ENCODE peak calls at places on chromosomes 12 and 14, in six cellular contexts. One of them, this sample, is unnamed.

GRCh38 chr12:82124711-82125110 is 233.5 kb downstream of the CCDC59 start:
- DNase-seq in chondrocyte: no peak
- DNase-seq in endothelial cell: no peak
- DNase-seq in psoas muscle: no peak
- DNase-seq in ovary: no peak
- DNase-seq in astrocyte of the spinal cord: peak
- DNase-seq in this sample: peak

GRCh38 chr12:51884676-51885229 is 3.1 kb upstream of the ANKRD33 start:
- DNase-seq in chondrocyte: peak
- DNase-seq in endothelial cell: no peak
- DNase-seq in psoas muscle: no peak
- DNase-seq in ovary: no peak
- DNase-seq in astrocyte of the spinal cord: no peak
- DNase-seq in this sample: peak

GRCh38 chr12:26274441-26275312 is 79.3 kb downstream of the SSPN start:
- DNase-seq in chondrocyte: no peak
- DNase-seq in endothelial cell: no peak
- DNase-seq in psoas muscle: peak
- DNase-seq in ovary: peak
- DNase-seq in astrocyte of the spinal cord: peak
- DNase-seq in this sample: peak

GRCh38 chr12:125140918-125141573 is 75.8 kb downstream of the AACS start:
- DNase-seq in chondrocyte: no peak
- DNase-seq in endothelial cell: no peak
- DNase-seq in psoas muscle: no peak
- DNase-seq in ovary: no peak
- DNase-seq in astrocyte of the spinal cord: peak
- DNase-seq in this sample: peak

GRCh38 chr12:110199360-110200123 is 75.4 kb downstream of the IFT81 start:
- DNase-seq in chondrocyte: no peak
- DNase-seq in endothelial cell: peak
- DNase-seq in psoas muscle: no peak
- DNase-seq in ovary: no peak
- DNase-seq in astrocyte of the spinal cord: peak
- DNase-seq in this sample: peak

GRCh38 chr14:104349950-104350349 is 211.6 kb downstream of the KIF26A start:
- DNase-seq in chondrocyte: no peak
- DNase-seq in endothelial cell: no peak
- DNase-seq in psoas muscle: no peak
- DNase-seq in ovary: peak
- DNase-seq in astrocyte of the spinal cord: no peak
- DNase-seq in this sample: no peak

GRCh38 chr14:92253381-92253894 is 69.5 kb upstream of the SLC24A4 start:
- DNase-seq in chondrocyte: no peak
- DNase-seq in endothelial cell: no peak
- DNase-seq in psoas muscle: no peak
- DNase-seq in ovary: no peak
- DNase-seq in astrocyte of the spinal cord: no peak
- DNase-seq in this sample: no peak

GRCh38 chr12:115835445-115835844 is 442.0 kb downstream of the MED13L start:
- DNase-seq in chondrocyte: no peak
- DNase-seq in endothelial cell: no peak
- DNase-seq in psoas muscle: no peak
- DNase-seq in ovary: no peak
- DNase-seq in astrocyte of the spinal cord: no peak
- DNase-seq in this sample: no peak

GRCh38 chr12:85367886-85368385 is 87.9 kb downstream of the ALX1 start:
- DNase-seq in chondrocyte: no peak
- DNase-seq in endothelial cell: no peak
- DNase-seq in psoas muscle: no peak
- DNase-seq in ovary: no peak
- DNase-seq in astrocyte of the spinal cord: no peak
- DNase-seq in this sample: no peak

GRCh38 chr14:100321473-100322137 is 1.5 kb upstream of the SLC25A47 start:
- DNase-seq in chondrocyte: no peak
- DNase-seq in endothelial cell: no peak
- DNase-seq in psoas muscle: no peak
- DNase-seq in ovary: no peak
- DNase-seq in astrocyte of the spinal cord: no peak
- DNase-seq in this sample: no peak

GRCh38 chr14:29016050-29016900 is 249.7 kb downstream of the FOXG1 start:
- DNase-seq in chondrocyte: no peak
- DNase-seq in endothelial cell: peak
- DNase-seq in psoas muscle: no peak
- DNase-seq in ovary: no peak
- DNase-seq in astrocyte of the spinal cord: peak
- DNase-seq in this sample: peak

This sample was measured in M059J.